ENCODE peak calls at places on chromosome 2, in five cellular contexts. W, T, P, X and M are unnamed samples.

GRCh38 chr2:137449454-137449853 is 514.8 kb upstream of the HNMT start:
- DNase-seq in P (no peak), X (no peak), W (no peak), T (no peak), M (no peak)

GRCh38 chr2:119756837-119757236 is 2.9 kb upstream of the PTPN4 start:
- DNase-seq in X (no peak), W (no peak), T (no peak), P (no peak), M (no peak)

GRCh38 chr2:236935656-236936445 is 149.8 kb upstream of the COPS8 start:
- DNase-seq in P (no peak), W (no peak), T (no peak), X (no peak), M (no peak)

GRCh38 chr2:23940976-23941605 is 828 bp downstream of the UBXN2A start:
- DNase-seq in T (no peak), P (no peak), W (no peak), X (no peak), M (no peak)

GRCh38 chr2:207133862-207134519 is 31.8 kb downstream of the KLF7 start:
- DNase-seq in T (no peak), X (no peak), W (no peak), P (no peak), M (peak; percentile 55)

GRCh38 chr2:60886962-60887361 is 5.6 kb downstream of the REL start:
- DNase-seq in X (no peak), W (no peak), P (no peak), T (no peak), M (no peak)

GRCh38 chr2:219460424-219460926 is 25.8 kb downstream of the SPEG start:
- DNase-seq in P (no peak), T (peak; percentile 69), W (no peak), X (no peak), M (peak; percentile 74)

GRCh38 chr2:23836505-23836904 is 90.4 kb downstream of the ATAD2B start:
- DNase-seq in T (no peak), X (no peak), W (no peak), P (no peak), M (no peak)

GRCh38 chr2:240997141-240997855 is 1.1 kb upstream of the SNED1 start:
- DNase-seq in T (no peak), P (no peak), X (no peak), W (no peak), M (no peak)

GRCh38 chr2:105321875-105322646 is 7.5 kb downstream of the TGFBRAP1 start:
- DNase-seq in T (no peak), W (no peak), X (no peak), P (no peak), M (no peak)

GRCh38 chr2:199488772-199489400 is 31.1 kb upstream of the SATB2 start:
- DNase-seq in T (peak; percentile 80), X (no peak), W (peak; percentile 81), P (no peak), M (peak; percentile 92)

GRCh38 chr2:181085729-181086128 is 105.3 kb downstream of the UBE2E3 start:
- DNase-seq in P (no peak), W (no peak), T (no peak), X (no peak), M (no peak)

GRCh38 chr2:230821261-230821990 is 43.3 kb upstream of the ITM2C start:
- DNase-seq in T (no peak), X (no peak), P (no peak), W (no peak), M (no peak)

GRCh38 chr2:45494275-45494977 is 116.6 kb downstream of the SRBD1 start:
- DNase-seq in X (no peak), P (no peak), W (peak; percentile 70), T (no peak), M (peak; percentile 86)

GRCh38 chr2:120856421-120856862 is 120.8 kb downstream of the GLI2 start:
- DNase-seq in W (no peak), T (peak; percentile 58), P (no peak), X (no peak), M (peak; percentile 84)

GRCh38 chr2:17194083-17194482 is 324.2 kb downstream of the RAD51AP2 start:
- DNase-seq in X (no peak), P (no peak), T (no peak), W (no peak), M (no peak)

GRCh38 chr2:238238311-238238765 is 1.5 kb downstream of the HES6 start:
- DNase-seq in X (no peak), P (no peak), W (no peak), T (no peak), M (no peak)